ENCODE peak calls at places on chromosomes 2 and 18, in ten cellular contexts. W is OCI-LY7; I is cardiac muscle cell; B is neural progenitor cell; K is HFFc6; L is ascending aorta; Z is PC-3; D is CD4-positive, alpha-beta T cell; X is activated B cell treated with CpG ODN at 0.5 μM for 24 hours; H is AG04449. Q is an unnamed sample.

GRCh38 chr18:62526098-62527025 is 3.5 kb downstream of the ZCCHC2 start:
- DNase-seq in W (peak), I (peak), B (peak), K (peak), L (peak), Z (peak), D (peak), X (peak), H (no peak), Q (no peak)

GRCh38 chr18:79396431-79397287 is 929 bp downstream of the NFATC1 start:
- DNase-seq in W (peak), I (peak), B (peak), K (no peak), L (no peak), Z (peak), D (peak), X (peak), H (no peak), Q (no peak)

GRCh38 chr2:239991689-239992314 is 33.3 kb downstream of the NDUFA10 start:
- DNase-seq in W (peak), I (peak), B (peak), K (peak), L (no peak), Z (peak), D (no peak), X (no peak), H (peak), Q (peak)

GRCh38 chr2:239161711-239162140 is 239.1 kb downstream of the HDAC4 start:
- DNase-seq in W (no peak), I (no peak), B (no peak), K (no peak), L (no peak), Z (no peak), D (peak), X (no peak), H (no peak), Q (no peak)

GRCh38 chr2:34734662-34735061 is 1135.6 kb upstream of the FAM98A start:
- DNase-seq in W (no peak), I (no peak), B (peak), K (no peak), L (no peak), Z (no peak), D (no peak), X (no peak), H (no peak), Q (no peak)

GRCh38 chr18:60246606-60247005 is 126.0 kb downstream of the MC4R start:
- DNase-seq in W (peak), I (no peak), B (no peak), K (no peak), L (no peak), Z (no peak), D (no peak), X (no peak), H (no peak), Q (no peak)

GRCh38 chr2:160565099-160565498 is 71.5 kb upstream of the RBMS1 start:
- DNase-seq in W (no peak), I (no peak), B (no peak), K (no peak), L (no peak), Z (no peak), D (no peak), X (no peak), H (no peak), Q (no peak)

GRCh38 chr2:173854840-173855239 is 110.3 kb downstream of the SP3 start:
- DNase-seq in W (no peak), I (no peak), B (no peak), K (peak), L (no peak), Z (peak), D (no peak), X (no peak), H (peak), Q (no peak)

GRCh38 chr18:12750076-12750707 is 47.4 kb downstream of the PSMG2 start:
- DNase-seq in W (peak), I (no peak), B (no peak), K (no peak), L (no peak), Z (no peak), D (no peak), X (no peak), H (no peak), Q (no peak)

GRCh38 chr2:190881074-190881479 is 456 bp downstream of the GLS start:
- DNase-seq in W (no peak), I (no peak), B (no peak), K (no peak), L (no peak), Z (no peak), D (no peak), X (no peak), H (no peak), Q (no peak)

GRCh38 chr2:163132850-163133249 is 294.3 kb upstream of the KCNH7 start:
- DNase-seq in W (no peak), I (peak), B (no peak), K (no peak), L (no peak), Z (peak), D (no peak), X (no peak), H (no peak), Q (no peak)

GRCh38 chr18:55031576-55031975 is 72.3 kb upstream of the CCDC68 start:
- DNase-seq in W (no peak), I (no peak), B (no peak), K (no peak), L (no peak), Z (no peak), D (no peak), X (no peak), H (no peak), Q (no peak)

GRCh38 chr2:236555486-236555885 is 14.1 kb upstream of the ACKR3 start:
- DNase-seq in W (no peak), I (no peak), B (no peak), K (no peak), L (no peak), Z (no peak), D (no peak), X (no peak), H (no peak), Q (no peak)

GRCh38 chr2:85682378-85682777 is 11.8 kb upstream of the GNLY start:
- DNase-seq in W (no peak), I (no peak), B (no peak), K (peak), L (no peak), Z (no peak), D (peak), X (no peak), H (no peak), Q (no peak)

GRCh38 chr2:98685930-98686887 is 44.7 kb downstream of the MGAT4A start:
- DNase-seq in W (no peak), I (no peak), B (no peak), K (no peak), L (no peak), Z (no peak), D (no peak), X (no peak), H (no peak), Q (no peak)

GRCh38 chr2:16277117-16277516 is 336.8 kb downstream of the MYCN start:
- DNase-seq in W (no peak), I (no peak), B (no peak), K (no peak), L (no peak), Z (no peak), D (no peak), X (no peak), H (no peak), Q (no peak)

GRCh38 chr18:76273036-76273545 is 222.0 kb downstream of the ZNF516 start:
- DNase-seq in W (no peak), I (no peak), B (no peak), K (no peak), L (no peak), Z (no peak), D (no peak), X (no peak), H (no peak), Q (no peak)

GRCh38 chr2:237486819-237487448 is at the start of gene MLPH:
- DNase-seq in W (no peak), I (peak), B (peak), K (no peak), L (no peak), Z (peak), D (no peak), X (no peak), H (no peak), Q (no peak)

GRCh38 chr2:19955544-19956422 is 34.1 kb downstream of the WDR35 start:
- DNase-seq in W (peak), I (peak), B (peak), K (peak), L (no peak), Z (peak), D (peak), X (no peak), H (peak), Q (peak)

DNA sequence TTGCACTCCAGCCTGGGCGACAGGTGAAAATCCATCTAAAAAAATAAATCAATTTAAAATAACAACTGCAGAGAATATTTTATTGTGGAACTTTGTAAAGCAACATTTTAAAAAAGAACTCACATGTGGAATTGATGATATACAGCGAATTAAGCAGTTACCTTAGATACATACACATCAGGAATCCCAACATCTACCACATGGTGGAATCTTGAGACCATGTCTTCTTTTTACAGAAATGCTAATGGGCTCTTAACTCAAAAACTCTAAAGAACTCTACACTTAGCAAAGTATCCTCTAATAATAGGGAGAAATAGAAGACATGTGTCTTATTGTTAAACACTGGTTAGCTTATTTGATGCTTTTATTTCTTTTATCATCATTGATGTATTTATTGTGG is 373.6 kb downstream of the CDH7 start:
- DNase-seq in W (no peak), I (peak), B (no peak), K (no peak), L (no peak), Z (peak), D (no peak), X (no peak), H (no peak), Q (peak)
- TF ChIP-seq CTCF in W (no peak), I (no peak), B (peak), K (no peak), L (no peak), Z (peak), D (no peak), X (no peak), H (no peak), Q (peak)

DNA sequence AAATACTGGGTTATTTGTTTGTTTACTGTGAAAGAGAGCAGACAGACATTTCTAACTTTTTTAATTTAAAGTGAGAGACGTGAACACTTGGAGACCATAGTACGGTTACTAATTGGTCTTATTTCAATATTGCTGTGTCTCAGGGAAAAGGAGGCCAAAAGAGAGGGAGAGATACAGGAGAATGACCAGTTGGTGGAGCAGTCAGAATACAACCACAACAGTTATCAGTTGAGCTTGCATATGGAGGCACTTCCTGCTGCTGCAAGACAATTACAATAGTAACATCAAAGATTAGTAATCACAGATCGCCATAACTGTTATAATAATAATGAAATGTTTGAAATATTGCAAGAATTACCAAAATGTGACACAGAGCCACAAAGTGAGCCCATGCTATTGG is 58.2 kb downstream of the TWSG1 start:
- DNase-seq in W (peak), I (no peak), B (peak), K (no peak), L (no peak), Z (no peak), D (no peak), X (no peak), H (no peak), Q (no peak)
- TF ChIP-seq CTCF in W (no peak), I (no peak), B (no peak), K (peak), L (no peak), Z (peak), D (no peak), X (no peak), H (no peak), Q (no peak)

GRCh38 chr18:33916200-33916599 is 308.5 kb downstream of the NOL4 start:
- DNase-seq in W (no peak), I (peak), B (peak), K (no peak), L (no peak), Z (peak), D (no peak), X (no peak), H (no peak), Q (peak)
- TF ChIP-seq CTCF in W (peak), I (no peak), B (peak), K (no peak), L (no peak), Z (no peak), D (no peak), X (no peak), H (no peak), Q (peak)

DNA sequence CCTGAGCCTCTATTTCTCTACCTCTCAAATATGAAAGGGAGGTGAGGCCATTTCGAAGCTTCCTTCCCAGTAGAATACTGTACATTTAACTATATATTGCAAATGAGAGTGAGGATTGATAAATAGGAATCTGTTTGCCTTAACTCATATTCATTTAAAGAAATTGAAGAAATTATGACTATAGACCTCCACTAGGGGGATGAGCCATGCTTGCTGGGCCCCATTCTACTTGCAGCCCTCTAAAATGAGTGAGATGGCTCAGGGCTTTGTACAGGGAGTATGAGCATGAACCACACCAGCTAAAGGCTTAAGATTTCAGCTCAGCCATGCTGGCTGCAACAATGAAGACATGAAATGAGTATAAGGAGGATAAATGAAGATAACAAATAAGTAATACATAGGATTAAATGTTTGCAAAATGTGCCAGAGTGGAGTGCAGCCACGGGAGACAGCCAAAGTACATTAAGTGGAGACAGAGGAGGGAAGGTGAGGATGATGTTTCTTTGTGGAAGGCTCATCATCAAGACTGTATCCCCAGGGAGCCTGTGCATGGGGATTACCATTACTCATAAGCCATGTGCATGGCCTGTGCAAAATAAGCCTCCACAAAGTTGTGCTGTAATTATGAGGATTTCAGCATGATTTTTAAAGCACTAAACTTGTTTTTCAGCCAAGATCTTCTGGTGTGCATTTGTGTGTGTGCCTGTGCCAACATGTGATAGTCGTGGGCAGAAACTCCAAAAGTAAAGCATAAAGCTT is 300.8 kb downstream of the CNTNAP5 start:
- DNase-seq in W (no peak), I (peak), B (no peak), K (no peak), L (no peak), Z (no peak), D (no peak), X (no peak), H (no peak), Q (no peak)
- TF ChIP-seq CTCF in W (peak), I (peak), B (peak), K (peak), L (no peak), Z (peak), D (no peak), X (no peak), H (no peak), Q (no peak)

GRCh38 chr2:667332-668000 is 9.7 kb downstream of the TMEM18 start:
- DNase-seq in W (peak), I (no peak), B (no peak), K (peak), L (no peak), Z (peak), D (no peak), X (no peak), H (no peak), Q (peak)
- TF ChIP-seq CTCF in W (peak), I (peak), B (peak), K (peak), L (no peak), Z (peak), D (peak), X (no peak), H (peak), Q (peak)

GRCh38 chr2:180124273-180124881 is 117.3 kb upstream of the CWC22 start:
- DNase-seq in W (peak), I (peak), B (peak), K (peak), L (no peak), Z (peak), D (no peak), X (no peak), H (no peak), Q (peak)

GRCh38 chr2:180128861-180129260 is 121.8 kb upstream of the CWC22 start:
- DNase-seq in W (no peak), I (no peak), B (no peak), K (no peak), L (no peak), Z (no peak), D (no peak), X (no peak), H (no peak), Q (no peak)

GRCh38 chr2:180130403-180130802 is 123.3 kb upstream of the CWC22 start:
- DNase-seq in W (no peak), I (no peak), B (no peak), K (peak), L (no peak), Z (peak), D (no peak), X (no peak), H (no peak), Q (no peak)

GRCh38 chr2:180122874-180123273 is 115.8 kb upstream of the CWC22 start:
- DNase-seq in W (no peak), I (no peak), B (no peak), K (peak), L (no peak), Z (peak), D (no peak), X (no peak), H (no peak), Q (no peak)

GRCh38 chr2:180125245-180125962 is 118.3 kb upstream of the CWC22 start:
- DNase-seq in W (peak), I (peak), B (peak), K (peak), L (no peak), Z (peak), D (peak), X (no peak), H (peak), Q (peak)
- TF ChIP-seq CTCF in W (peak), I (peak), B (peak), K (peak), L (no peak), Z (peak), D (peak), X (no peak), H (peak), Q (peak)

GRCh38 chr2:10022886-10023662 is 20.3 kb upstream of the KLF11 start:
- DNase-seq in W (no peak), I (no peak), B (no peak), K (no peak), L (no peak), Z (no peak), D (no peak), X (no peak), H (no peak), Q (no peak)
- TF ChIP-seq CTCF in W (no peak), I (no peak), B (peak), K (peak), L (no peak), Z (no peak), D (no peak), X (no peak), H (peak), Q (no peak)